ENCODE peak calls at places on chromosome 1, in seven cellular contexts. B is brain microvascular endothelial cell, N is AG10803, K is WTC11, O is kidney epithelial cell, H is adrenal gland, R is A549. P is an unnamed sample.

GRCh38 chr1:94325379-94326302 is 88.3 kb upstream of the ARHGAP29 start:
- DNase-seq in B (peak), N (peak), K (no peak), O (peak), H (no peak), R (peak), P (no peak)

GRCh38 chr1:210394281-210394798 is 65.6 kb downstream of the HHAT start:
- DNase-seq in B (peak), N (no peak), K (no peak), O (no peak), H (no peak), R (no peak), P (no peak)

GRCh38 chr1:230383425-230383824 is 42.7 kb downstream of the PGBD5 start:
- DNase-seq in B (no peak), N (no peak), K (no peak), O (no peak), H (no peak), R (no peak), P (no peak)

GRCh38 chr1:114033219-114033706 is 54.0 kb downstream of the OLFML3 start:
- DNase-seq in B (no peak), N (no peak), K (peak), O (no peak), H (peak), R (peak), P (no peak)

GRCh38 chr1:16443975-16444745 is 3.6 kb downstream of the NECAP2 start:
- DNase-seq in B (no peak), N (no peak), K (no peak), O (no peak), H (no peak), R (no peak), P (peak)

GRCh38 chr1:56863316-56863992 is 8.9 kb downstream of the C8A start:
- DNase-seq in B (no peak), N (no peak), K (no peak), O (no peak), H (no peak), R (no peak), P (no peak)

GRCh38 chr1:201184734-201185453 is 5.7 kb upstream of the IGFN1 start:
- DNase-seq in B (peak), N (peak), K (peak), O (peak), H (peak), R (peak), P (peak)

GRCh38 chr1:40143891-40144575 is 17.2 kb upstream of the RLF start:
- DNase-seq in B (peak), N (peak), K (peak), O (no peak), H (peak), R (peak), P (peak)

GRCh38 chr1:151294748-151295462 is 12.8 kb downstream of the ZNF687 start:
- DNase-seq in B (no peak), N (no peak), K (no peak), O (no peak), H (no peak), R (no peak), P (no peak)

GRCh38 chr1:117817629-117818028 is 111.8 kb downstream of the GDAP2 start:
- DNase-seq in B (no peak), N (no peak), K (no peak), O (no peak), H (no peak), R (no peak), P (no peak)
- TF ChIP-seq CTCF in B (no peak), N (no peak), K (no peak), O (no peak), H (no peak), R (no peak), P (no peak)

DNA sequence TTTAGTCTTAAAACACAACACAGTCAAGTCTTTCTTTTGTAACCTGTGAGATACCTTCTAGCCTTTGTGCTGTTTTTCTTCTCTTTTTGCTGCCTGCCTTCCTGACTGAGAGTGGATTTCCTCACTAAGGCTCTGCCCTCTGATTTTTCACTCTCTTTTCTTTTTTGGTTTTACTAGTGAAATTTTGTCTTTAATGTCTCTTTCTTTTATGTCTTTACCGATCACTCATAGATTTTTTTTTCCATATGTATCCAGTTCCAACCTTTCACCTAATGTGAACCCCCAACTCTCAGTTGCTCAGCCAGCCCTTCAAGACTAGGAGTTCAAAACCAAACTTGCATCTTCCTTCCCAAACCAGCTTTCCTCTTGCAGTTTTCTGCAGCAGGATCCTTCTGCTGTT is 6.5 kb downstream of the LGALS8 start:
- DNase-seq in B (no peak), N (no peak), K (no peak), O (no peak), H (no peak), R (no peak), P (no peak)
- TF ChIP-seq CTCF in B (no peak), N (no peak), K (no peak), O (no peak), H (no peak), R (no peak), P (no peak)

GRCh38 chr1:36735939-36736730 is 253.4 kb upstream of the CSF3R start:
- DNase-seq in B (no peak), N (no peak), K (no peak), O (no peak), H (no peak), R (no peak), P (peak)
- TF ChIP-seq CTCF in B (no peak), N (no peak), K (no peak), O (no peak), H (no peak), R (no peak), P (no peak)

DNA sequence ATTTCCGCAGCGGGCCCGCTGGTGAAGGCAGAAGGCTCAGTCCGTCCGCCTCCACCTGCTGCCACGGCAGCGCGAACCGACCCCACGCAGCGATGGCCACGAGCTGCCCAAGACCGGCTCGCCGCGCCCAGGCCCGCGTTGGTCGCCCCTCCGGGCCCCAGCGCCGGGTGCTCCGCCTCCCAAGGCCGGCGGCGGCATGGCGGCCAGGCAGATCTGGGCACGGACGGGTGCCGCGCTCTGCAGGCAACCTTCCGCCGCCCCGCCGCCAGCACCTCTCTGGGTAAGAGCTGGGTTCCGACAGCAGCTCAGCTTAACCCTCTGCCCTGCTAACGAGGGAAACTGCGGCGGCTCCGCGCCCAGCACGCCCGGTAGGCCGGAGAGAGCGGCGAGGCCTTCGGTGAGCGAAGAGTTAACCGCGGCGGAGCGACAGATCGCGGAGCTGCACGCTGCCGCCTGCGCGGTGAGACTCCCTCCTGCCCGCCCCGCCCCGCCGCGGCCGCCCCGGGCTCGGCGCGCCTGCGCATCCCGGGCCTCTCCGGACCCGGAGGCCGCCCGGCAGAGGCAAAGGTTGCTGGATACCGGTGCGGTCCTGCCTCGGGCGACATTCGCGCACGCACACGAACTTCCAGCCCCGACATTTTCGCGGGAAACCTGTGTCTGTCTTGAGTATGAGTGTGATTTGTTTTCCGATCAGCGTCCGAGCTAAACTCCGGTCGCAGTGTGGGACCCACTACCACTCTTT is at the start of gene C1orf53:
- DNase-seq in B (peak), N (peak), K (peak), O (peak), H (peak), R (peak), P (peak)
- TF ChIP-seq CTCF in B (no peak), N (no peak), K (no peak), O (no peak), H (no peak), R (no peak), P (no peak)

DNA sequence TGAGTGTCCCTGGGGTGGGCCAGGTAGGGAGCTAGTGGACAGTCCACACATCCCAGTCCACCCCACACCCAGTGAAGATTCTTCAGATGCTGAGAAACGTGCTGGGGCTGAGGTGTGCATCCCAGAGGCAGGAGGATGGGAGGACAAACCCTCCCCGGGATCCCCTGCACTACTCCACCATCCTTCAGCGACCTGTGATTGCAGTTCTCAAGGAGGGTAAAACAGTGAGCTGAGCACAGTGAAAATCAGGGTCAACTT is 51.0 kb downstream of the ELK4 start:
- DNase-seq in B (no peak), N (no peak), K (no peak), O (no peak), H (no peak), R (no peak), P (no peak)
- TF ChIP-seq CTCF in B (no peak), N (no peak), K (no peak), O (no peak), H (no peak), R (no peak), P (no peak)

P was measured in testis.